ENCODE peak calls at places on chromosomes 16 and 17, in six cellular contexts. J, X, U, D, V and M are unnamed samples.

GRCh38 chr17:49508061-49508865 is 13.2 kb downstream of the NGFR start:
- DNase-seq in V (no peak), X (peak), D (no peak), J (peak), U (no peak), M (no peak)

GRCh38 chr17:82370471-82371332 is 863 bp upstream of the UTS2R start:
- DNase-seq in V (no peak), U (no peak), D (peak), X (no peak), J (no peak), M (no peak)

GRCh38 chr17:79904865-79905264 is 65.6 kb upstream of the CBX4 start:
- DNase-seq in V (peak), X (no peak), J (no peak), U (no peak), D (no peak), M (no peak)

GRCh38 chr16:56195151-56195550 is 3.9 kb downstream of the GNAO1 start:
- DNase-seq in U (no peak), J (no peak), D (no peak), V (no peak), X (no peak), M (no peak)

GRCh38 chr17:16140854-16141253 is 74.5 kb downstream of the NCOR1 start:
- DNase-seq in X (no peak), D (no peak), V (no peak), U (no peak), J (no peak), M (no peak)

GRCh38 chr17:80455328-80455710 is 21.1 kb downstream of the NPTX1 start:
- DNase-seq in X (no peak), U (peak), V (no peak), D (peak), J (peak), M (peak)

GRCh38 chr16:58461056-58461455 is 38.9 kb upstream of the NDRG4 start:
- DNase-seq in D (no peak), X (no peak), V (no peak), U (no peak), J (no peak), M (no peak)

GRCh38 chr16:9337262-9338032 is 246.0 kb downstream of the HAPSTR1 start:
- DNase-seq in U (no peak), V (no peak), D (no peak), X (no peak), J (no peak), M (no peak)

GRCh38 chr17:7396147-7396546 is 1.8 kb upstream of the PLSCR3 start:
- DNase-seq in U (no peak), D (no peak), V (no peak), X (no peak), J (no peak), M (no peak)

GRCh38 chr17:59754547-59754946 is 47.1 kb downstream of the VMP1 start:
- DNase-seq in U (no peak), V (no peak), X (peak), J (no peak), D (peak), M (no peak)

GRCh38 chr16:53071748-53072301 is 17.0 kb downstream of the CHD9 start:
- DNase-seq in U (no peak), J (no peak), X (no peak), V (peak), D (no peak), M (no peak)

GRCh38 chr17:44522883-44523671 is 19.9 kb upstream of the GPATCH8 start:
- DNase-seq in V (peak), J (peak), D (peak), U (peak), X (peak), M (no peak)

GRCh38 chr17:31677036-31677435 is 182.0 kb downstream of the COPRS start:
- DNase-seq in D (no peak), V (no peak), U (no peak), J (no peak), X (no peak), M (no peak)

GRCh38 chr16:71859751-71860521 is 14.2 kb downstream of the ATXN1L start:
- DNase-seq in U (no peak), J (no peak), V (no peak), D (no peak), X (no peak), M (no peak)

GRCh38 chr17:28634211-28634865 is 10.6 kb downstream of the BLTP2 start:
- DNase-seq in V (no peak), U (no peak), X (no peak), J (no peak), D (no peak), M (peak)

GRCh38 chr16:20676268-20676828 is 21.1 kb downstream of the ACSM1 start:
- DNase-seq in V (no peak), X (no peak), J (no peak), D (no peak), U (no peak), M (no peak)